ENCODE peak calls at places on chromosomes 2 and 18, in four cellular contexts. J is dorsolateral prefrontal cortex, G is epithelial cell of esophagus, Y is MCF 10A. V is an unnamed sample.

GRCh38 chr2:109244750-109245382 is 115.9 kb downstream of the SH3RF3 start:
- DNase-seq in J (no peak), G (no peak), Y (peak; percentile 40), V (no peak)

GRCh38 chr2:222315443-222316121 is 16.8 kb upstream of the PAX3 start:
- DNase-seq in J (no peak), G (no peak), Y (peak; percentile 14), V (no peak)

GRCh38 chr2:16664052-16664731 is 1.4 kb downstream of the CYRIA start:
- DNase-seq in J (peak; percentile 65), G (peak; percentile 36), Y (no peak), V (no peak)

GRCh38 chr2:239000500-239001073 is 152.7 kb downstream of the TWIST2 start:
- DNase-seq in J (no peak), G (no peak), Y (no peak), V (no peak)

GRCh38 chr2:112985090-112985489 is 7.3 kb downstream of the IL36G start:
- DNase-seq in J (no peak), G (peak; percentile 28), Y (no peak), V (no peak)

GRCh38 chr2:70902067-70902442 is 33.6 kb upstream of the ATP6V1B1 start:
- DNase-seq in J (no peak), G (no peak), Y (no peak), V (no peak)

GRCh38 chr2:172864182-172864581 is 128.5 kb downstream of the RAPGEF4 start:
- DNase-seq in J (no peak), G (peak; percentile 62), Y (peak; percentile 72), V (no peak)

GRCh38 chr18:36580874-36581750 is 247.7 kb downstream of the TPGS2 start:
- DNase-seq in J (no peak), G (peak; percentile 72), Y (no peak), V (no peak)

GRCh38 chr2:75489682-75490180 is 71.0 kb downstream of the EVA1A start:
- DNase-seq in J (no peak), G (peak; percentile 54), Y (no peak), V (no peak)

GRCh38 chr2:179825494-179825893 is 35.9 kb downstream of the ZNF385B start:
- DNase-seq in J (no peak), G (no peak), Y (no peak), V (peak; percentile 11)

GRCh38 chr2:138775725-138776124 is 4.5 kb downstream of the NXPH2 start:
- DNase-seq in J (no peak), G (no peak), Y (no peak), V (no peak)

GRCh38 chr2:6957910-6958615 is 40.9 kb downstream of the RNF144A start:
- DNase-seq in J (peak; percentile 50), G (no peak), Y (peak; percentile 46), V (no peak)

GRCh38 chr2:172985139-172985874 is 90.3 kb upstream of the MAP3K20 start:
- DNase-seq in J (no peak), G (peak; percentile 93), Y (peak; percentile 83), V (peak; percentile 35)

GRCh38 chr2:67646714-67647333 is 249.7 kb downstream of the ETAA1 start:
- DNase-seq in J (no peak), G (no peak), Y (no peak), V (no peak)

GRCh38 chr18:75111673-75112485 is 97.1 kb downstream of the PTGR3 start:
- DNase-seq in J (no peak), G (peak; percentile 2), Y (peak; percentile 19), V (peak; percentile 2)

V was measured in LoVo.